ENCODE peak calls at places on chromosomes 3 and 15, in four cellular contexts. M is amniotic epithelial cell; E is stimulated activated CD8-positive, alpha-beta memory T cell treated with anti-CD3 and anti-CD28 coated beads, Interleukin-15, amount 100 ng/mL, for 24 hours; F is HuH-7. A is an unnamed sample.
A peak's percentile ranks its signal among the peaks of the same experiment; 100 is the strongest.

GRCh38 chr3:52203701-52204100 is 5.7 kb downstream of the ALAS1 start:
- DNase-seq in F (no peak), M (no peak), E (no peak), A (no peak)

GRCh38 chr15:27853624-27854455 is 245.3 kb downstream of the OCA2 start:
- DNase-seq in E (no peak), F (no peak), M (no peak), A (no peak)

GRCh38 chr3:143203848-143204247 is 84.3 kb downstream of the CHST2 start:
- DNase-seq in M (peak; percentile 13), E (no peak), F (no peak), A (no peak)

GRCh38 chr3:52090620-52091468 is 34.5 kb upstream of the DUSP7 start:
- DNase-seq in M (no peak), F (no peak), E (no peak), A (no peak)

GRCh38 chr15:47244361-47244760 is 472.9 kb upstream of the SEMA6D start:
- DNase-seq in M (no peak), E (no peak), F (no peak), A (no peak)

GRCh38 chr3:110583373-110583935 is 488.2 kb upstream of the NECTIN3 start:
- DNase-seq in E (no peak), F (no peak), M (no peak), A (peak; percentile 68)

GRCh38 chr3:43866529-43867353 is 176.0 kb downstream of the ABHD5 start:
- DNase-seq in F (no peak), M (peak; percentile 21), E (no peak), A (no peak)

GRCh38 chr3:79111375-79112052 is 656.3 kb downstream of the ROBO1 start:
- DNase-seq in E (no peak), M (no peak), F (no peak), A (no peak)

GRCh38 chr3:160012108-160012507 is 23.5 kb downstream of the IL12A start:
- DNase-seq in M (no peak), F (no peak), E (no peak), A (no peak)

GRCh38 chr15:49238342-49238741 is 68.3 kb downstream of the GALK2 start:
- DNase-seq in E (no peak), M (peak; percentile 97), F (no peak), A (no peak)

GRCh38 chr3:64432870-64433269 is 207.6 kb upstream of the PRICKLE2 start:
- DNase-seq in F (no peak), E (no peak), M (no peak), A (no peak)

GRCh38 chr3:78941587-78941986 is 826.2 kb downstream of the ROBO1 start:
- DNase-seq in F (no peak), M (peak; percentile 84), E (no peak), A (no peak)

GRCh38 chr3:64919934-64920333 is 232.1 kb upstream of the ADAMTS9 start:
- DNase-seq in M (no peak), F (no peak), E (no peak), A (no peak)

GRCh38 chr3:126130081-126130855 is 46.3 kb upstream of the SLC41A3 start:
- DNase-seq in M (no peak), E (no peak), F (no peak), A (peak; percentile 77)

GRCh38 chr3:184341925-184342324 is 4.5 kb downstream of the FAM131A start:
- DNase-seq in M (no peak), E (no peak), F (no peak), A (peak; percentile 92)

GRCh38 chr3:14441920-14442300 is 39.5 kb downstream of the SLC6A6 start:
- DNase-seq in F (no peak), M (no peak), E (no peak), A (no peak)

GRCh38 chr3:48847053-48847585 is 555 bp downstream of the PRKAR2A start:
- DNase-seq in F (peak; percentile 71), E (peak; percentile 21), M (peak; percentile 44), A (peak; percentile 69)

GRCh38 chr15:25372298-25372697 is 66.5 kb downstream of the UBE3A start:
- DNase-seq in F (no peak), M (peak; percentile 72), E (no peak), A (no peak)

GRCh38 chr3:27097171-27097570 is 272.0 kb downstream of the NEK10 start:
- DNase-seq in M (no peak), E (no peak), F (no peak), A (no peak)

GRCh38 chr3:193148678-193149473 is 92.1 kb upstream of the PLAAT1 start:
- DNase-seq in F (no peak), E (no peak), M (no peak), A (no peak)

GRCh38 chr15:88975891-88976290 is 62.7 kb upstream of the MFGE8 start:
- DNase-seq in M (no peak), E (no peak), F (no peak), A (no peak)

GRCh38 chr3:190131329-190131728 is 10.6 kb upstream of the P3H2 start:
- DNase-seq in F (no peak), E (no peak), M (peak; percentile 82), A (peak; percentile 56)

GRCh38 chr3:150765949-150766720 is 3.2 kb upstream of the SIAH2 start:
- DNase-seq in E (no peak), F (no peak), M (peak; percentile 68), A (no peak)

GRCh38 chr3:152419748-152420147 is 151.0 kb downstream of the MBNL1 start:
- DNase-seq in F (no peak), E (no peak), M (no peak), A (no peak)

GRCh38 chr15:70362350-70362749 is 264.6 kb upstream of the TLE3 start:
- DNase-seq in M (no peak), E (no peak), F (no peak), A (no peak)

GRCh38 chr3:25678581-25678980 is 13.9 kb upstream of the TOP2B start:
- DNase-seq in E (no peak), M (peak; percentile 26), F (peak; percentile 42), A (no peak)

GRCh38 chr15:25694823-25695312 is 168.3 kb downstream of the ATP10A start:
- DNase-seq in E (no peak), M (no peak), F (no peak), A (no peak)

GRCh38 chr3:83224101-83224868 is 1462.8 kb upstream of the GBE1 start:
- DNase-seq in E (no peak), F (no peak), M (no peak), A (no peak)

GRCh38 chr15:76057332-76058000 is 2.3 kb upstream of the TMEM266 start:
- DNase-seq in M (peak; percentile 10), E (no peak), F (peak; percentile 63), A (peak; percentile 67)

GRCh38 chr15:97978408-97979130 is 18.1 kb downstream of the ARRDC4 start:
- DNase-seq in F (no peak), E (no peak), M (peak; percentile 29), A (no peak)

GRCh38 chr3:46705022-46705530 is 3.9 kb downstream of the TMIE start:
- DNase-seq in E (peak; percentile 42), M (peak; percentile 46), F (peak; percentile 90), A (peak; percentile 72)

GRCh38 chr3:32951410-32951811 is at the start of gene CCR4:
- DNase-seq in M (no peak), E (no peak), F (no peak), A (no peak)

GRCh38 chr3:147945968-147946519 is 536.9 kb downstream of the ZIC1 start:
- DNase-seq in F (peak; percentile 14), M (peak; percentile 91), E (no peak), A (peak; percentile 22)

GRCh38 chr15:57554063-57554820 is 37.5 kb upstream of the MYZAP start:
- DNase-seq in E (no peak), M (peak; percentile 50), F (no peak), A (no peak)

GRCh38 chr3:167031364-167032049 is 348.6 kb downstream of the ZBBX start:
- DNase-seq in F (no peak), M (peak; percentile 67), E (no peak), A (no peak)

GRCh38 chr3:173398111-173398479 is 551 bp downstream of the NLGN1 start:
- DNase-seq in M (peak; percentile 61), E (no peak), F (peak; percentile 23), A (no peak)

GRCh38 chr3:131543714-131544113 is 40.9 kb upstream of the MRPL3 start:
- DNase-seq in F (no peak), E (no peak), M (peak; percentile 79), A (peak; percentile 49)